ENCODE peak calls at places on chromosomes 1 and 21, in four cellular contexts. F is stomach, B is breast epithelium, H is sigmoid colon. K is an unnamed sample.

GRCh38 chr1:230832466-230832865 is 35.9 kb downstream of the C1orf198 start:
- DNase-seq in H (no peak), B (no peak), F (no peak), K (no peak)

GRCh38 chr1:207959141-207959825 is 48.4 kb upstream of the CD34 start:
- DNase-seq in H (peak; percentile 94), F (peak; percentile 68), B (peak; percentile 52), K (no peak)

GRCh38 chr1:32742132-32742947 is 39.8 kb upstream of the SYNC start:
- DNase-seq in B (peak; percentile 63), F (peak; percentile 52), H (no peak), K (no peak)

GRCh38 chr1:116990612-116991151 is 10.9 kb upstream of the CD101 start:
- DNase-seq in B (peak; percentile 77), F (no peak), H (peak; percentile 84), K (peak; percentile 93)

GRCh38 chr21:44087426-44088400 is 19.5 kb upstream of the PWP2 start:
- DNase-seq in H (no peak), B (peak; percentile 14), F (peak; percentile 25), K (peak; percentile 82)

GRCh38 chr1:162856260-162856659 is 4.7 kb downstream of the CCDC190 start:
- DNase-seq in F (no peak), B (no peak), H (no peak), K (no peak)

GRCh38 chr1:145986551-145986950 is 9.8 kb downstream of the TXNIP start:
- DNase-seq in H (peak; percentile 52), F (no peak), B (no peak), K (no peak)

GRCh38 chr1:39788758-39789570 is at the start of gene BMP8B:
- DNase-seq in H (peak; percentile 70), F (peak; percentile 73), B (peak; percentile 32), K (no peak)

GRCh38 chr1:26788836-26789611 is 1.3 kb downstream of the PIGV start:
- DNase-seq in F (peak; percentile 86), H (peak; percentile 96), B (peak; percentile 81), K (peak; percentile 62)

GRCh38 chr1:241817331-241817792 is 30.6 kb upstream of the EXO1 start:
- DNase-seq in H (no peak), B (no peak), F (no peak), K (no peak)

GRCh38 chr1:175481126-175482071 is 262.0 kb downstream of the TNR start:
- DNase-seq in B (no peak), F (no peak), H (no peak), K (no peak)

GRCh38 chr1:94539496-94539895 is 2.1 kb downstream of the F3 start:
- DNase-seq in B (no peak), H (no peak), F (no peak), K (no peak)

GRCh38 chr1:206690516-206690915 is 5.8 kb downstream of the MAPKAPK2 start:
- DNase-seq in H (peak; percentile 82), F (peak; percentile 71), B (no peak), K (no peak)

GRCh38 chr1:212254853-212255363 is 30.3 kb upstream of the PPP2R5A start:
- DNase-seq in F (no peak), H (no peak), B (no peak), K (no peak)

GRCh38 chr1:116485976-116486375 is 84.8 kb downstream of the CD58 start:
- DNase-seq in F (no peak), H (no peak), B (no peak), K (no peak)

GRCh38 chr1:78147031-78147430 is 101.3 kb downstream of the GIPC2 start:
- DNase-seq in H (no peak), B (no peak), F (no peak), K (no peak)

GRCh38 chr1:14095001-14095400 is 395.0 kb downstream of the PRDM2 start:
- DNase-seq in B (no peak), F (no peak), H (no peak), K (peak; percentile 1)

GRCh38 chr1:157363660-157364140 is 188.6 kb downstream of the FCRL5 start:
- DNase-seq in H (no peak), B (no peak), F (peak; percentile 52), K (peak; percentile 40)

GRCh38 chr1:86394416-86394815 is 1.7 kb downstream of the ODF2L start:
- DNase-seq in B (no peak), F (no peak), H (no peak), K (no peak)

GRCh38 chr1:25168193-25169071 is 63.9 kb downstream of the SYF2 start:
- DNase-seq in F (no peak), B (no peak), H (no peak), K (no peak)

GRCh38 chr1:25169168-25169567 is 63.1 kb downstream of the SYF2 start:
- DNase-seq in F (no peak), B (no peak), H (no peak), K (no peak)

GRCh38 chr1:25166847-25167246 is 65.5 kb downstream of the SYF2 start:
- DNase-seq in H (no peak), F (no peak), B (no peak), K (no peak)

GRCh38 chr1:25169610-25170009 is 62.7 kb downstream of the SYF2 start:
- DNase-seq in F (no peak), H (no peak), B (no peak), K (no peak)

GRCh38 chr1:25167269-25168192 is 64.8 kb downstream of the SYF2 start:
- DNase-seq in B (peak; percentile 84), F (no peak), H (no peak), K (no peak)
- TF ChIP-seq POLR2AphosphoS5 in B (no peak), F (no peak), H (no peak), K (no peak)

GRCh38 chr1:9465640-9466039 is 73.6 kb upstream of the SLC25A33 start:
- DNase-seq in F (no peak), H (no peak), B (no peak), K (no peak)

GRCh38 chr1:9472386-9473031 is 66.8 kb upstream of the SLC25A33 start:
- DNase-seq in H (no peak), F (no peak), B (no peak), K (no peak)

DNA sequence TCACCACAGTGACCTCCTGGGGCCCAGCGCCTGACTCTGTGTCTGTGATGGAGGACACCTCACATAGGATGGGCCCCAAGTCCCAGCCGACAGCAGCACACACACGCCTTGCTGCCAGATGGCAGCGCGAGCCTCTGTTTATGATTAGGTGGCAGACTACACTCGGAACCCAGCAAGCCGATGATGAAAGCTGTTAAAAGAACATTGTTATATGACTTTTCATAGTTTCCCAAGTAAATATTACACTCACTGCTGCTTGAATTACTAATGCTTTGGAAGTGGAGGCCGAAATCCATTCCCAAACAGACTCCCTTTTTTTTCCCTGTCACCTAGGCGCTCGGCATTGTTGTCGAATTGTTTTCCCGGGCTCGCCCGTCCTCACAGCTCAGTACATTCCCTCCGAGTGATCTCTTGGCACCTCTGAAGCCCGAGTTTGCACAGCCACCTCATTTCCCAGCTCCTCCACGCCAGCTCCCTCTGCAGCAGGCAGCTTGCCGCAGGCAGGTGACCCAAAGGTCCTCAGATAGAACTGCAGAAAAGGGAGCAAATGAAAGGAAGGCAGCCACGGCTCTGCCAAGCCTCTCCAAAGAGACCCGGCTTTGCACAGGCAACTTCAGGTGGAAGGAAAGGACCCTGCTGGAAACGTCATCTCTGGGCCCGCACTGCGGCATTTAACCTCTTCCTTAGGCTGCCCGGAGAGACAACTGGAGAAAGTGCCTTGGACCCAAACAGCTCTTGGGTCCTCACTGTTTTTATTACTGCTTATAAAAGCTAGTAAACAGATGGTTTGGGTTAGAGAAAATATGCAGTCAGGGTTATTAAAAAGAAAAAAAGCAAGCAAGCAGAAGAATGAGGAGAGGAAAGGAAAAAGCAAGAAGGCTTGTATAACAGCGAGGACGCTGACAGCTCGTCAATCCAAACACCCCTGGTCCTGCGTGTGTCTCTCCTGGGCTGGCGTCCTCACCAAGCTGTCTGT is 72.2 kb upstream of the SLC25A33 start:
- DNase-seq in F (peak; percentile 78), B (peak; percentile 70), H (peak; percentile 82), K (no peak)
- TF ChIP-seq POLR2AphosphoS5 in F (no peak), B (no peak), H (no peak), K (no peak)

GRCh38 chr1:9145021-9145668 is 16.2 kb upstream of the GPR157 start:
- DNase-seq in F (peak; percentile 33), B (no peak), H (no peak), K (peak; percentile 49)
- TF ChIP-seq POLR2AphosphoS5 in F (no peak), B (no peak), H (no peak), K (no peak)

DNA sequence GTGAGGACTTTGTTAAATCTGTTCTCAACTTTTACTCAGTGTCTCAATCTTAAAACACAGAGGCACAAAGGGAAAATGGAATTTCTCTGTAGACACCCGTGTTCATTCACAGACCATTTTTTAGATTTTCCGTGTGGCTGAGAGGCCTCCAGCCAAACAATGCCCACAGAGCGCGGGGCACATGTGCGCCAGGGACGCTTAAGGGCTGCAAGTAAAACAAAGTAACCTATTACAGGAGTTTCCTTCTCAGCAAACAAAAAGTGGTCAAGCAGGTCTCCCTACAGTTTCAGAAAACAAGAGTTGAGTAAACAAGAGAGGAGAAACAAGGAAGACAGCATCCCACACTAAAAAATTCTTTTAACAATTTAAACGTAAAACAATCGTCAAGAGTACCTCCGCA is 115.3 kb downstream of the RERE start:
- DNase-seq in H (no peak), B (peak; percentile 46), F (peak; percentile 68), K (no peak)
- TF ChIP-seq POLR2AphosphoS5 in H (no peak), B (no peak), F (peak; percentile 29), K (no peak)

DNA sequence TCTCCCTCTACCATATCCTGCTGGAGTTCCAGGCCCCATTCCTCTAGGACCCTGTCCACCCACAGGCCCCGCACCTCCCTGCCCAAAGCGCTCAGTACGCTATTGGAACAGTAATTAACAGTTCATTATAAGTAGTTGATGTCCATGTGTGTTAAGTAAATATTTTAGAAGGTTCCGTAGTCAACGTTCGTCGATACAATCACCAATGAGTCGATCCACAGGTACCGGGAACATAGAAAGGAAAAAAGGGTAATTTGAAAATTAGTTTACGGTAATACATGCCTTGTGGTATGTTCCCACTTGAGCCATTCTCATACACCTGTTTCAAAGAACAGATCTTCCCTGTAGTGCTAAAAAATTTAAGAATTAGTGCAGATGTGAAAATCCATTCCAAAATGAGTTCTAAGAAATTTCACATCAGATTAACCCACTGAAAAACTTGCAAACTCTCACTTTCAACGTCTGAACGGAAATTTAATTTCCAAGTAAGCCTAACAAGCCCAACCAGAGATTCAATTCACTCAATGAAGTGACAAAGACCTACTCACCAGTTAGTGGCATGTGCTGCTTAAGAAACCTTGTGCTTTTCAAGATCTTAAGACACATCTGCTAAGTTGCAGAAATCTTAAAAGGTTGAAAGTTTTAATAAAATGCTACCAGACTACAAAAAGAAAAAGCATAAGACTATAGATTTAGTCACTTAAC is 8.3 kb downstream of the SFPQ start:
- DNase-seq in B (no peak), H (no peak), F (no peak), K (no peak)
- TF ChIP-seq POLR2AphosphoS5 in B (no peak), H (no peak), F (no peak), K (no peak)

DNA sequence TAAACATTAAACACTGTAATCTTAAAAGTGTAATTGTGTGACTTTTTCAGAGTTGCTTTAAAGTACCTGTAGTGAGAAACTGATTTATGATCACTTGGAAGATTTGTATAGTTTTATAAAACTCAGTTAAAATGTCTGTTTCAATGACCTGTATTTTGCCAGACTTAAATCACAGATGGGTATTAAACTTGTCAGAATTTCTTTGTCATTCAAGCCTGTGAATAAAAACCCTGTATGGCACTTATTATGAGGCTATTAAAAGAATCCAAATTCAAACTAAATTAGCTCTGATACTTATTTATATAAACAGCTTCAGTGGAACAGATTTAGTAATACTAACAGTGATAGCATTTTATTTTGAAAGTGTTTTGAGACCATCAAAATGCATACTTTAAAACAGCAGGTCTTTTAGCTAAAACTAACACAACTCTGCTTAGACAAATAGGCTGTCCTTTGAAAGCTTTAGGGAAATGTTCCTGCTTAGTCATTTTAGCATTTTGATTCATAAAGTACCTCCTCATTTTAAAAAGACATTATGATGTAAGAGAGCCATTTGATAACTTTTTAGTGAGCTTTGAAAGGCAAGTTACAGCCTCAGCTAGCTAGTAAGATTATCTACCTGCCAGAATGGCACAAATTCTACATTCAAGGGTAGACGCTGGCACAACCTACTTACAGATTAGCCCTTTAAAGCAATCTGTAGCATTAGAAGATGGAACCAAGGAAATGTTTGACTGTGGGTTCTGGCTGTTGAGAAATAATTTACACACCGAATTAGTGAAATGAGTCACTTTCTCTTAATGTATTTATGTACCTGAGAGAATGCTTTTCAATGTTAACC is 9.4 kb downstream of the SOD1 start:
- DNase-seq in H (no peak), F (no peak), B (no peak), K (no peak)
- TF ChIP-seq POLR2AphosphoS5 in H (no peak), F (no peak), B (no peak), K (no peak)

K was measured in HL-60.